ENCODE peak calls at places on chromosomes 4 and X, in ten cellular contexts. A is suprapubic skin, C is gastrocnemius medialis, Z is Peyer's patch, T is A549, M is ovary, E is sigmoid colon, X is body of pancreas, Y is stomach, N is upper lobe of left lung. B is an unnamed sample.

GRCh38 chrX:138150709-138151108 is 560.8 kb downstream of the FGF13 start:
- DNase-seq in A (no peak), C (no peak), Z (no peak), T (no peak), M (no peak), E (no peak), X (no peak), Y (no peak), N (no peak), B (no peak)

GRCh38 chr4:168208957-168209614 is 109.5 kb downstream of the DDX60 start:
- DNase-seq in A (no peak), C (no peak), Z (no peak), T (no peak), M (no peak), E (no peak), X (no peak), Y (no peak), N (no peak), B (no peak)

GRCh38 chrX:39726810-39727209 is 370.9 kb downstream of the BCOR start:
- DNase-seq in A (no peak), C (peak; percentile 16), Z (no peak), T (no peak), M (peak; percentile 35), E (peak; percentile 76), X (no peak), Y (no peak), N (no peak), B (peak; percentile 83)

GRCh38 chr4:54840992-54841768 is 183.4 kb downstream of the KIT start:
- DNase-seq in A (no peak), C (no peak), Z (no peak), T (peak; percentile 2), M (no peak), E (no peak), X (no peak), Y (peak; percentile 30), N (no peak), B (no peak)

GRCh38 chr4:101981756-101982155 is 191.2 kb downstream of the BANK1 start:
- DNase-seq in A (no peak), C (no peak), Z (no peak), T (no peak), M (no peak), E (no peak), X (no peak), Y (no peak), N (peak; percentile 29), B (peak; percentile 46)

GRCh38 chr4:139300431-139301142 is 718 bp upstream of the NAA15 start:
- DNase-seq in A (no peak), C (no peak), Z (no peak), T (peak; percentile 25), M (no peak), E (no peak), X (peak; percentile 29), Y (no peak), N (no peak), B (no peak)

GRCh38 chrX:13463608-13464007 is 105.8 kb upstream of the EGFL6 start:
- DNase-seq in A (no peak), C (peak; percentile 64), Z (no peak), T (peak; percentile 6), M (no peak), E (peak; percentile 76), X (no peak), Y (no peak), N (peak; percentile 63), B (no peak)

GRCh38 chr4:119946359-119946758 is 120.3 kb downstream of the MAD2L1 start:
- DNase-seq in A (no peak), C (no peak), Z (no peak), T (no peak), M (no peak), E (no peak), X (no peak), Y (no peak), N (peak; percentile 22), B (no peak)

GRCh38 chrX:20116575-20117240 is at the start of gene MAP7D2:
- DNase-seq in A (no peak), C (no peak), Z (no peak), T (peak; percentile 24), M (no peak), E (no peak), X (no peak), Y (no peak), N (no peak), B (no peak)

GRCh38 chrX:20620301-20620700 is 353.6 kb upstream of the RPS6KA3 start:
- DNase-seq in A (no peak), C (no peak), Z (no peak), T (peak; percentile 12), M (no peak), E (no peak), X (no peak), Y (no peak), N (no peak), B (no peak)

GRCh38 chr4:52957220-52957686 is 95.1 kb downstream of the RASL11B start:
- DNase-seq in A (no peak), C (no peak), Z (no peak), T (no peak), M (peak; percentile 41), E (no peak), X (peak; percentile 18), Y (no peak), N (no peak), B (no peak)

GRCh38 chr4:107050525-107051135 is 14.5 kb upstream of the DKK2 start:
- DNase-seq in A (no peak), C (no peak), Z (no peak), T (peak; percentile 9), M (no peak), E (no peak), X (no peak), Y (no peak), N (no peak), B (no peak)

GRCh38 chrX:87518504-87518903 is 902 bp downstream of the KLHL4 start:
- DNase-seq in A (no peak), C (no peak), Z (no peak), T (no peak), M (no peak), E (no peak), X (no peak), Y (no peak), N (no peak), B (no peak)

GRCh38 chr4:143225167-143225566 is 40.5 kb downstream of the USP38 start:
- DNase-seq in A (no peak), C (no peak), Z (no peak), T (no peak), M (no peak), E (no peak), X (no peak), Y (no peak), N (no peak), B (no peak)
- TF ChIP-seq POLR2A in A (no peak), C (no peak), Z (no peak), T (no peak), M (no peak), E (no peak), X (no peak), Y (no peak), N (no peak), B (no peak)

GRCh38 chrX:107849747-107850478 is 24.2 kb downstream of the MID2 start:
- DNase-seq in A (no peak), C (no peak), Z (no peak), T (peak; percentile 14), M (no peak), E (no peak), X (no peak), Y (no peak), N (no peak), B (no peak)
- TF ChIP-seq CTCF in A (no peak), C (peak; percentile 13), Z (no peak), T (no peak), M (no peak), E (no peak), X (no peak), Y (no peak), N (no peak), B (no peak)

GRCh38 chr4:133147365-133147821 is 1.7 kb upstream of the PCDH10 start:
- DNase-seq in A (no peak), C (no peak), Z (no peak), T (peak; percentile 18), M (peak; percentile 22), E (no peak), X (no peak), Y (no peak), N (no peak), B (no peak)

GRCh38 chr4:133147922-133148689 is 988 bp upstream of the PCDH10 start:
- DNase-seq in A (no peak), C (no peak), Z (no peak), T (peak; percentile 58), M (peak; percentile 42), E (peak; percentile 67), X (peak; percentile 21), Y (no peak), N (no peak), B (no peak)

GRCh38 chr4:133145758-133146157 is 3.3 kb upstream of the PCDH10 start:
- DNase-seq in A (no peak), C (no peak), Z (no peak), T (no peak), M (no peak), E (no peak), X (no peak), Y (no peak), N (no peak), B (no peak)

GRCh38 chr4:133146192-133146573 is 2.9 kb upstream of the PCDH10 start:
- DNase-seq in A (no peak), C (no peak), Z (no peak), T (no peak), M (no peak), E (no peak), X (no peak), Y (no peak), N (no peak), B (no peak)

GRCh38 chr4:133146574-133147198 is 2.4 kb upstream of the PCDH10 start:
- DNase-seq in A (no peak), C (no peak), Z (no peak), T (peak; percentile 40), M (peak; percentile 56), E (peak; percentile 62), X (peak; percentile 38), Y (no peak), N (no peak), B (peak; percentile 75)
- H3K4me3 ChIP-seq in A (peak overlapping the region; percentile 47), C (peak overlapping the region; percentile 48), Z (peak overlapping the region; percentile 19), T (peak overlapping the region; percentile 52), M (peak overlapping the region; percentile 40), E (peak overlapping the region; percentile 44), X (no peak overlapping the region), Y (peak overlapping the region; percentile 43), N (no peak overlapping the region), B (no peak overlapping the region)

GRCh38 chr4:83110970-83111369 is 3.6 kb downstream of the PLAC8 start:
- DNase-seq in A (no peak), C (no peak), Z (no peak), T (no peak), M (no peak), E (no peak), X (no peak), Y (no peak), N (no peak), B (no peak)

GRCh38 chr4:83109480-83110221 is 4.9 kb downstream of the PLAC8 start:
- DNase-seq in A (peak; percentile 66), C (no peak), Z (peak; percentile 70), T (peak; percentile 44), M (peak; percentile 33), E (peak; percentile 68), X (peak; percentile 55), Y (peak; percentile 53), N (peak; percentile 43), B (peak; percentile 87)

GRCh38 chr4:83110222-83110945 is 4.1 kb downstream of the PLAC8 start:
- DNase-seq in A (peak; percentile 87), C (peak; percentile 70), Z (peak; percentile 93), T (peak; percentile 90), M (peak; percentile 78), E (peak; percentile 87), X (peak; percentile 95), Y (peak; percentile 94), N (peak; percentile 96), B (peak; percentile 96)

GRCh38 chr4:83108101-83108861 is 6.2 kb downstream of the PLAC8 start:
- DNase-seq in A (no peak), C (no peak), Z (no peak), T (no peak), M (no peak), E (no peak), X (no peak), Y (no peak), N (no peak), B (no peak)

GRCh38 chr4:83107636-83108035 is 6.9 kb downstream of the PLAC8 start:
- DNase-seq in A (no peak), C (no peak), Z (no peak), T (no peak), M (no peak), E (no peak), X (no peak), Y (no peak), N (no peak), B (no peak)
- TF ChIP-seq POLR2A in A (no peak), C (no peak), Z (no peak), T (no peak), M (no peak), E (no peak), X (no peak), Y (no peak), N (no peak), B (no peak)

B was measured in lower leg skin.